ENCODE peak calls at places on chromosomes 13 and 19, in five cellular contexts. One of them, this sample, is unnamed.

GRCh38 chr13:110044521-110045200 is 258.3 kb upstream of the IRS2 start:
- DNase-seq in GM12878: no peak
- DNase-seq in HCT116: no peak
- DNase-seq in HepG2: no peak
- DNase-seq in H1: no peak
- DNase-seq in this sample: no peak

GRCh38 chr13:110769097-110769496 is 55.6 kb downstream of the ING1 start:
- DNase-seq in GM12878: no peak
- DNase-seq in HCT116: no peak
- DNase-seq in HepG2: no peak
- DNase-seq in H1: no peak
- DNase-seq in this sample: no peak

GRCh38 chr13:113862191-113862765 is 1.6 kb downstream of the GAS6 start:
- DNase-seq in GM12878: no peak
- DNase-seq in HCT116: no peak
- DNase-seq in HepG2: no peak
- DNase-seq in H1: peak; percentile 50
- DNase-seq in this sample: no peak

GRCh38 chr19:12065100-12065538 is 588 bp downstream of the ZNF844 start:
- DNase-seq in GM12878: no peak
- DNase-seq in HCT116: no peak
- DNase-seq in HepG2: no peak
- DNase-seq in H1: peak; percentile 63
- DNase-seq in this sample: no peak

GRCh38 chr19:44847144-44848035 is 1.3 kb downstream of the NECTIN2 start:
- DNase-seq in GM12878: no peak
- DNase-seq in HCT116: peak; percentile 8
- DNase-seq in HepG2: peak; percentile 42
- DNase-seq in H1: peak; percentile 78
- DNase-seq in this sample: peak; percentile 67

GRCh38 chr19:23281663-23282276 is 31.6 kb upstream of the ZNF724 start:
- DNase-seq in GM12878: no peak
- DNase-seq in HCT116: no peak
- DNase-seq in HepG2: peak; percentile 66
- DNase-seq in H1: no peak
- DNase-seq in this sample: no peak

GRCh38 chr19:47094557-47095517 is 18.7 kb downstream of the ZC3H4 start:
- DNase-seq in GM12878: no peak
- DNase-seq in HCT116: no peak
- DNase-seq in HepG2: peak; percentile 85
- DNase-seq in H1: no peak
- DNase-seq in this sample: no peak

GRCh38 chr19:28217064-28217463 is 995.9 kb downstream of the UQCRFS1 start:
- DNase-seq in GM12878: no peak
- DNase-seq in HCT116: no peak
- DNase-seq in HepG2: no peak
- DNase-seq in H1: peak; percentile 56
- DNase-seq in this sample: no peak

GRCh38 chr13:100694722-100695644 is 20.4 kb upstream of the TMTC4 start:
- DNase-seq in GM12878: no peak
- DNase-seq in HCT116: peak; percentile 60
- DNase-seq in HepG2: peak; percentile 55
- DNase-seq in H1: peak; percentile 78
- DNase-seq in this sample: peak; percentile 40

GRCh38 chr19:40613669-40614594 is 12.8 kb downstream of the LTBP4 start:
- DNase-seq in GM12878: peak; percentile 57
- DNase-seq in HCT116: peak; percentile 89
- DNase-seq in HepG2: no peak
- DNase-seq in H1: peak; percentile 88
- DNase-seq in this sample: peak; percentile 90

GRCh38 chr13:43245374-43245964 is 222.1 kb downstream of the DNAJC15 start:
- DNase-seq in GM12878: no peak
- DNase-seq in HCT116: no peak
- DNase-seq in HepG2: no peak
- DNase-seq in H1: no peak
- DNase-seq in this sample: no peak

DNA sequence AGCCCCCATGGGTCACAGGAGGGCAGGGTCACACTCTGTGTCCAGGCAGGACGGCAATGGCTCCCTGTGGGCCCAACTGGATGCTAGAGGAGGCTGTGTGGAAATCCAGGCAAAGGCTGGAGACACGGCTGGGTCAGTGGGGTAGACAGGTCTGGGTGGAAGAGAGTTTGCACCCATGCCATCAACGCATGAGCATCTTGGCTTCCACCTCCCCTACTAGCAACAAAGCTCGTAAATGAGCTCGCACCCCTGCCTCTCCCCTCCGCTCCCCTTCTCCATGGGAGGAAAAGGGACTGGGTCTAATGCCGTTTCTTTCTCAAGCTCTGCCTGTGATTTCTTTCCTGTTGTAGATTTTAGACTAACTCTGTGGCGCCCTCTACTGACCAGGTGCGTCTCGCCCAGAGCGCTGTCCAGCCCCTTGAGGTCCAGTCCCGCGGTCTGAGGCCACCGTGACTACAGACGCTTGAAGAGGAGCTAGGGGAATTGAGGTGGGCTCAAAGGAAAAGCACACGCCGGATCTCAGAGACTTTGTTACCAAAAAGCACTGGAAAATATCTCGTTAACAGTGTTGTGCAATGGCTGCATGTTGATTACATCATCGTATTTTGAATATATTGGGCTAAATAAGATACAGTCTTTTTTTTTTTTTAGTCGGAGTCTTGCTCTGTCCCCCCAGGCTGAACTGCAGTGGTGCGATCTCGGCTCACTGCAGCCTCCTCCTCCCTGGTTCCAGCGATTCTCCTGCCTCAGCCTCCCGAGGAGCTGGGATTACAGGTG is 50.7 kb upstream of the USP29 start:
- DNase-seq in GM12878: no peak
- DNase-seq in HCT116: no peak
- DNase-seq in HepG2: peak; percentile 63
- DNase-seq in H1: peak; percentile 47
- DNase-seq in this sample: peak; percentile 10
- TF ChIP-seq CTCF in GM12878: no peak
- TF ChIP-seq CTCF in HCT116: no peak
- TF ChIP-seq CTCF in HepG2: peak; percentile 93
- TF ChIP-seq CTCF in H1: peak; percentile 21
- TF ChIP-seq CTCF in this sample: peak; percentile 4

GRCh38 chr13:48843630-48844380 is 131.9 kb upstream of the FNDC3A start:
- DNase-seq in GM12878: no peak
- DNase-seq in HCT116: no peak
- DNase-seq in HepG2: no peak
- DNase-seq in H1: no peak
- DNase-seq in this sample: peak; percentile 19
- TF ChIP-seq SRF in GM12878: no peak
- TF ChIP-seq SRF in HCT116: no peak
- TF ChIP-seq SRF in HepG2: no peak
- TF ChIP-seq SRF in H1: no peak
- TF ChIP-seq SRF in this sample: no peak

GRCh38 chr19:49422407-49423277 is 599 bp downstream of the PTH2 start:
- DNase-seq in GM12878: no peak
- DNase-seq in HCT116: no peak
- DNase-seq in HepG2: no peak
- DNase-seq in H1: peak; percentile 93
- DNase-seq in this sample: peak; percentile 91
- TF ChIP-seq CTCF in GM12878: peak; percentile 17
- TF ChIP-seq CTCF in HCT116: no peak
- TF ChIP-seq CTCF in HepG2: peak; percentile 41
- TF ChIP-seq CTCF in H1: peak; percentile 82
- TF ChIP-seq CTCF in this sample: peak; percentile 83

DNA sequence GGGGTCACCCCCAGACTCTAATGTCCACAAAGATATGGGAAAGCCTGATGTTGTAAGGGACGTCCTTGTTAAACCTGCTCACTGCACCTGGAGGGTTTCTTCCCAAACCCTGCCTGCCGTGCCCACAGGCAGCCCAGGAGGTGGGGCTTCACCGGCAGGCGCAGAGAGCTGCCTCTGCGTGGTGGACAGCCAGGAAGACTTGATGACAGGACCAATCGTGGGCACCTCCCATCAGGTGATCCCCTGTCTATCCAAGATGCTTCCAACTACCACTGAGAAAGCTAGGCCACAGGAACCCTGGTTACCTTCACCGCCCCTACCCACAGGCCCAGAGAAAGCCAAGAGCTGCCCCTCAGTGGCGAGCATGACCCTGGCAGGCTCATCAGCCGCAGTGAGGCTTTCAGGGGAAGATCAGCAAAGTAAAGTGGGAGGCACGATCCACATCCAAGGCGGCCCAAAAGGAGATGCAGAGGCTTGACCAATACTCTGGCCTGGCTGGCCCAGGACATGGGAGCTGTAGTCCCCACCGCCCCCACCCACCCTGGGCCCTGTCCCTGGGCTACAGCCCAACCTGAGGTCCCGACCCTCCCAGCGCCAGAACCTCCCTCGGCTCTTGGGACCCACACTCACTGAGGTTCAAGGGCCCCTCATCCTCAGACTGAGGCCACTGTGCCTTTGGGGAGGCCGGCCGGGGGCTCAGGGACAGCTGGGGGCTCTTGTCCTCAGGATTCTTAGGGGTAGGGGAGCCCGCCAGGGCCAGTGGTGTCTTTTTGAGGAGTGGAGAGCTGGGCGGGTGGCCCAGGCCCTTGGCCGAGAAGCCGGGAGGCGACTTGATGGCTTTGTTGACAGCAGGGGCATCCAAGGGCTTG is 10.4 kb upstream of the AKAP8L start:
- DNase-seq in GM12878: no peak
- DNase-seq in HCT116: no peak
- DNase-seq in HepG2: no peak
- DNase-seq in H1: no peak
- DNase-seq in this sample: no peak
- TF ChIP-seq SRF in GM12878: no peak
- TF ChIP-seq SRF in HCT116: no peak
- TF ChIP-seq SRF in HepG2: no peak
- TF ChIP-seq SRF in H1: no peak
- TF ChIP-seq SRF in this sample: no peak

GRCh38 chr19:15476334-15476733 is 3.0 kb downstream of the PGLYRP2 start:
- DNase-seq in GM12878: no peak
- DNase-seq in HCT116: no peak
- DNase-seq in HepG2: no peak
- DNase-seq in H1: no peak
- DNase-seq in this sample: no peak

GRCh38 chr19:15475611-15476010 is 3.7 kb downstream of the PGLYRP2 start:
- DNase-seq in GM12878: no peak
- DNase-seq in HCT116: no peak
- DNase-seq in HepG2: no peak
- DNase-seq in H1: no peak
- DNase-seq in this sample: no peak

GRCh38 chr19:15475169-15475568 is 4.1 kb downstream of the PGLYRP2 start:
- DNase-seq in GM12878: no peak
- DNase-seq in HCT116: no peak
- DNase-seq in HepG2: no peak
- DNase-seq in H1: no peak
- DNase-seq in this sample: no peak

GRCh38 chr19:15479391-15480345 is at the start of gene PGLYRP2:
- DNase-seq in GM12878: no peak
- DNase-seq in HCT116: no peak
- DNase-seq in HepG2: peak; percentile 31
- DNase-seq in H1: no peak
- DNase-seq in this sample: no peak
- TF ChIP-seq CTCF in GM12878: no peak
- TF ChIP-seq CTCF in HCT116: peak; percentile 33
- TF ChIP-seq CTCF in HepG2: peak; percentile 72
- TF ChIP-seq CTCF in H1: no peak
- TF ChIP-seq CTCF in this sample: peak; percentile 44

This sample was measured in K562.